ENCODE peak calls at places on chromosomes 3 and 15, in four cellular contexts. W is body of pancreas, S is OCI-LY7, A is H1. B is an unnamed sample. For H3K4me1, the result is how much of the 10 kb centered on the place peaks cover.

GRCh38 chr3:64908292-64908691 is 220.5 kb upstream of the ADAMTS9 start:
- DNase-seq in W (no peak), A (no peak), S (no peak), B (no peak)

GRCh38 chr15:69167218-69167842 is 6.9 kb downstream of the GLCE start:
- DNase-seq in A (no peak), W (no peak), S (no peak), B (no peak)

GRCh38 chr3:188817103-188817919 is 354.5 kb upstream of the TPRG1 start:
- DNase-seq in W (no peak), S (no peak), A (no peak), B (no peak)

GRCh38 chr3:102299125-102299877 is 135.5 kb upstream of the ZPLD1 start:
- DNase-seq in A (no peak), S (no peak), W (no peak), B (no peak)

GRCh38 chr15:78638658-78639314 is 2.2 kb downstream of the CHRNB4 start:
- DNase-seq in A (peak), W (peak), S (peak), B (no peak)

GRCh38 chr3:117063910-117064309 is 354.3 kb downstream of the TUSC7 start:
- DNase-seq in S (no peak), W (no peak), A (no peak), B (no peak)

GRCh38 chr15:79641841-79642240 is 209.7 kb downstream of the MINAR1 start:
- DNase-seq in A (no peak), S (no peak), W (no peak), B (no peak)

GRCh38 chr3:129608087-129608935 is 1.8 kb upstream of the PLXND1 start:
- DNase-seq in A (no peak), S (peak), W (no peak), B (no peak)

GRCh38 chr3:127377801-127378442 is 90.1 kb upstream of the PRR20G start:
- DNase-seq in W (no peak), S (no peak), A (no peak), B (no peak)

GRCh38 chr3:191376742-191377141 is 46.4 kb upstream of the UTS2B start:
- DNase-seq in A (no peak), S (no peak), W (no peak), B (peak)

GRCh38 chr3:8749316-8749715 is 15.7 kb downstream of the CAV3 start:
- DNase-seq in W (no peak), S (no peak), A (no peak), B (no peak)

GRCh38 chr15:100060276-100060926 is 281.4 kb downstream of the ADAMTS17 start:
- DNase-seq in A (no peak), W (peak), S (no peak), B (no peak)

GRCh38 chr3:117545484-117545883 is 835.9 kb downstream of the TUSC7 start:
- DNase-seq in W (no peak), S (no peak), A (no peak), B (no peak)

GRCh38 chr15:94414921-94415320 is 183.6 kb downstream of the MCTP2 start:
- DNase-seq in A (no peak), S (no peak), W (no peak), B (no peak)

GRCh38 chr3:150545419-150546225 is 674 bp downstream of the SERP1 start:
- DNase-seq in W (peak), S (peak), A (no peak), B (no peak)

GRCh38 chr15:65902373-65902772 is 33.1 kb downstream of the RAB11A start:
- DNase-seq in W (no peak), S (peak), A (peak), B (no peak)

GRCh38 chr15:47872869-47873301 is 155.6 kb downstream of the SEMA6D start:
- DNase-seq in W (no peak), A (no peak), S (no peak), B (no peak)

GRCh38 chr15:81888748-81889479 is 156.9 kb downstream of the MEX3B start:
- DNase-seq in A (no peak), S (no peak), W (no peak), B (no peak)

GRCh38 chr3:50620846-50621245 is 3.9 kb downstream of the MAPKAPK3 start:
- DNase-seq in W (no peak), S (no peak), A (no peak), B (no peak)

GRCh38 chr15:39183177-39183881 is 397.6 kb upstream of the THBS1 start:
- DNase-seq in A (no peak), S (no peak), W (no peak), B (no peak)

GRCh38 chr3:189967254-189967865 is 153.3 kb downstream of the P3H2 start:
- DNase-seq in S (peak), A (no peak), W (no peak), B (peak)

GRCh38 chr3:174120997-174121396 is 723.5 kb downstream of the NLGN1 start:
- DNase-seq in S (no peak), W (no peak), A (no peak), B (no peak)

GRCh38 chr3:64143399-64144130 is 81.7 kb downstream of the PRICKLE2 start:
- DNase-seq in A (no peak), S (no peak), W (no peak), B (no peak)

GRCh38 chr3:57659004-57659672 is 33.7 kb downstream of the DENND6A start:
- DNase-seq in W (no peak), A (no peak), S (no peak), B (no peak)

GRCh38 chr3:1987983-1988382 is 110.7 kb upstream of the CNTN4 start:
- DNase-seq in W (peak), S (no peak), A (no peak), B (no peak)

GRCh38 chr3:112561085-112561692 is 573 bp downstream of the ATG3 start:
- DNase-seq in A (no peak), S (peak), W (peak), B (peak)

GRCh38 chr3:57647292-57647940 is 45.5 kb downstream of the DENND6A start:
- DNase-seq in W (no peak), A (no peak), S (no peak), B (no peak)

GRCh38 chr3:113243846-113244245 is 32.5 kb downstream of the BOC start:
- DNase-seq in A (no peak), S (no peak), W (no peak), B (no peak)

GRCh38 chr3:192727032-192727847 is at the start of gene FGF12:
- DNase-seq in A (peak), S (no peak), W (peak), B (no peak)

GRCh38 chr3:57755368-57756021 is 614 bp upstream of the SLMAP start:
- DNase-seq in A (no peak), W (no peak), S (peak), B (no peak)

GRCh38 chr15:85657132-85657531 is 137.6 kb downstream of the KLHL25 start:
- DNase-seq in S (no peak), A (no peak), W (no peak), B (no peak)

GRCh38 chr3:51371943-51372557 is 13.0 kb upstream of the MANF start:
- DNase-seq in S (peak), A (no peak), W (peak), B (peak)

GRCh38 chr15:71780349-71780976 is 29.9 kb upstream of the NR2E3 start:
- DNase-seq in W (no peak), A (peak), S (peak), B (no peak)

GRCh38 chr15:69451951-69452701 is 492 bp upstream of the RPLP1 start:
- DNase-seq in W (no peak), S (peak), A (no peak), B (no peak)

GRCh38 chr3:170179444-170179843 is 2.1 kb downstream of the PHC3 start:
- DNase-seq in W (no peak), S (no peak), A (no peak), B (no peak)

GRCh38 chr3:128587391-128587790 is 63.2 kb downstream of the RPN1 start:
- DNase-seq in S (no peak), A (no peak), W (no peak), B (no peak)

GRCh38 chr3:40580494-40581091 is 55.8 kb downstream of the ZNF621 start:
- DNase-seq in S (peak), A (peak), W (peak), B (peak)

GRCh38 chr3:43034200-43034599 is 55.1 kb downstream of the GASK1A start:
- DNase-seq in S (no peak), A (no peak), W (no peak), B (no peak)

GRCh38 chr15:73597036-73597638 is 36.1 kb downstream of the NPTN start:
- DNase-seq in S (no peak), A (no peak), W (no peak), B (no peak)
- H3K4me1 ChIP-seq in S (under half), A (under half), W (half or more), B (under half)

GRCh38 chr3:195800240-195800639 is 11.5 kb downstream of the MUC4 start:
- DNase-seq in S (no peak), W (no peak), A (no peak), B (no peak)
- TF ChIP-seq CTCF in S (no peak), W (no peak), A (no peak), B (no peak)

GRCh38 chr15:98698792-98699191 is 50.5 kb downstream of the IGF1R start:
- DNase-seq in A (no peak), W (no peak), S (no peak), B (no peak)
- H3K4me1 ChIP-seq in A (under half), W (half or more), S (under half), B (under half)

GRCh38 chr15:76187151-76187550 is 124.1 kb downstream of the ETFA start:
- DNase-seq in A (no peak), S (no peak), W (no peak), B (no peak)

GRCh38 chr15:76183906-76184639 is 124.3 kb downstream of the TMEM266 start:
- DNase-seq in S (no peak), W (no peak), A (no peak), B (no peak)

GRCh38 chr15:76184640-76185020 is 124.8 kb downstream of the TMEM266 start:
- DNase-seq in A (no peak), S (no peak), W (no peak), B (no peak)

GRCh38 chr15:76189106-76189505 is 122.2 kb downstream of the ETFA start:
- DNase-seq in S (no peak), A (no peak), W (no peak), B (no peak)

DNA sequence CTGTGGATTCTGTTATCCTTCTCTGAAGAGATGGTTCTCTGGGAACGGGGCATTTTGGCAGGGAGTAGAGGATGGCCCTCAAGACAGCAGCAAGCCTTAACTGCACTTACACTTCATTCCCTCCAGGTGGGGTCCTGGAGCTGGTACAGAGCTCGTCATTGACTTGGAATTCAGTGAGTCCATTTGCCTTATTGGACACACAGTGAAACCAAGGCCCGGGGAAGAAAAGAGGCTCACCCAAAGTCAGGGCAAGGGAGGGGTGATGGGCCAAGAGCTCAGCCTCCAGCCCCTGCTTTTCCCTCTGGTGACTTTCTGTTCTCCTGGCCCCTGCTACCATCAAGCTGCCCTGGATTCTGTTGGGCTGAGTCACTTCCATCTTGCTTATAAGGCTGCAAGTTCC is 125.6 kb downstream of the ETFA start:
- DNase-seq in W (peak), S (peak), A (peak), B (peak)
- TF ChIP-seq CTCF in W (peak), S (peak), A (peak), B (no peak)

GRCh38 chr3:100645913-100646312 is 36.5 kb downstream of the ADGRG7 start:
- DNase-seq in A (no peak), W (no peak), S (no peak), B (no peak)
- H3K4me1 ChIP-seq in A (under half), W (under half), S (under half), B (under half)

DNA sequence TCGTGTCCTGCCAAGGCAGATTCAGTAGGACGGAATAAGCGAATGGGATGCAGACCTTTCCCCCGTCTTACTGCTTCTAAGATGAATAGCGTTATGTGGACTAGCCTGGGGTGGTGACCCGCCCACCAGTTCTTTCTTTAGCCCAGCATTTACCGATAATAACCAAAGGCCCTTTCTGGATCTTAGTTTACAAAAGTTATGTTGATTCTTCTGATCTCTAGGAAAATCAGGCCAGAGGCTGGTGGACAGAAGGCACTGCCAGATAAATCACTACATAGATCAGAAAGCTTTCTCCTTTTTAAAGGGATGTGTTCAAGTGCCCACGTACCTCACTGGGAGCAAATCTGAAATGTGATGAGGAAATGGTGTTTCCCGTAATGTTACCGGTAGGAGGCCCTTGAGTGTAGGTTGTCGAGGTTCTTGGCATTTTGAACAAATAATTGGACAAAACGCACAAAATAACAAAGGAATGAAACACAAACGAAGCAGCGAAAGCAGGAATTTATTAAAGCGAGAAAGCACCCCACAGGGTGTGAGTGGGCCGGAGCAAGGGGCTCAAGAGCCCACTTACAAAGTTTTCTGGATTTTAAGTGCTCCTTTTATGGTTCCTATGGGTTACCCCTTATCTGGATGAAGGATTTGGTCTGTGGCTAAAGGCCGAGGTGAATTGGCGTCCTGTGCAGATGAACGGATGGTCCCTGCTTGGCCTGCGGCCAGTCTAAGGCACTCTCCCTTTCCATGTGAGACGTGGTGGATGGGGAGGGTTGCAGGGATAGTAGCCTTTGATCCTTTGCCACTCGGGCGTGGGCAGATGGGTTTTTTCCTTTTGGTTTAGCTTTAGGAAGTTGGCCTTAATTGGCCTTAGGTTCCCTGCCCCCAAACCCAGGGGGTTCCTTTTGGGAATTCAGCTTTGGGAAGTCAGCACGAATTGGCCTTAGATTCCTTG is 977 bp downstream of the SNX1 start:
- DNase-seq in S (peak), A (no peak), W (no peak), B (no peak)
- TF ChIP-seq CTCF in S (peak), A (no peak), W (no peak), B (peak)

DNA sequence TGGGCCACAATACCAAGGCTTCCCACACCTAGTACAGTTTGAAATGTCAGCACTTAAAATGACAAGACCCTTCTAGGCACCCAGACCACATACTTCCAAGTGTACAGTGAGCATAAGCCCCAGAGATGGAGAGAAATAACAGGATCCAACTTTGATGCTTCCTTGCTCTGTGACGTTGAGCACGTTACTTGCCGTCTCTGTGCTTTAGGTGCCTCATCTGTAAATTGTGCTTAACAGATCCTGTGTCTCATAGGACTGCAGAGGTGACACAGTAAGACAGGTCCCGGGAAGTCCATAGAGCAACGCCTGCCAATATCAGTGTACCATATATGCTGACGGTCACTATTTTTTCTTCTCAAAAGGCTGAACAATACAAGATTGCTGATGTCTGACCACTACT is 59.1 kb downstream of the LRIG1 start:
- DNase-seq in W (no peak), A (no peak), S (no peak), B (no peak)
- H3K4me1 ChIP-seq in W (half or more), A (under half), S (under half), B (under half)

DNA sequence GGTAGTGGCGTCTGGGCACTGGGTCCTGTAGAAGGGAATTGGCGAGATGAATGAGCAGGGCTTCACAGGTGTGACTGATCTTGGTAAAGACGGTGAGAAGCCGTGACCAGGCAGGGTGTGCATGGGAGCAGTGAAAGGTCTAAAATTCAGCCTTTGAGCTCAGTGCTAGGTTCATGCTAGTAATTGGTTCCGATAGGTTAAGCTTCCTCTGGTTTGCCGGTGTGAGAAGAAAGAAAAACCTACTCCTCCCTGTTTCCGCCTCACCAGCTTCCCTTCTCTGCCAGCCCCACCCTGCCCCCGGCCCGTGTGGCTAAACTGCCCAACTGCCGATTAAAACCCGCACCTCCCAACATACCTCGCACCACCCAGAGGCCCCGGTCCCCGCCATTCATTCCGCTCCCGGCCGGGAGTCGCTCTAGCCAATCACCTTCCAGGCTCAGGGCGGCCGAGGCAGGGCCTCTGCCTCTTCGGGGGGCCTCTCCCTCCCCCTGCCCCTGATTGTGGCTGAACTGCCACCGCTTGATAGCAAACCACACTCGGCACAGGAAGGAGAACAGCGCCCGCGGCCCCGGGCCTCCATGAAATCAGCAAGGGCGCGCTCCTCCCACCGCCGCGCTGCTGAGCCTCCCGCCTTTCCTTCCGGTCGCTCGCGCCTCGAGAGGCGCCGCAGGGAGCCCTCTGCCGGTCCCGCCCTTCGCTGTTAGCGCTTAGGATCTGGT is 7.3 kb upstream of the NRROS start:
- DNase-seq in A (peak), S (peak), W (peak), B (no peak)
- TF ChIP-seq CTCF in A (no peak), S (peak), W (peak), B (no peak)

GRCh38 chr3:47912006-47912504 is 104.2 kb downstream of the MAP4 start:
- DNase-seq in W (no peak), S (no peak), A (no peak), B (no peak)

GRCh38 chr3:47908744-47909143 is 105.8 kb downstream of the DHX30 start:
- DNase-seq in A (no peak), W (no peak), S (no peak), B (no peak)

GRCh38 chr3:47909607-47910006 is 106.6 kb downstream of the MAP4 start:
- DNase-seq in A (no peak), W (no peak), S (no peak), B (no peak)

GRCh38 chr3:47910777-47911440 is 105.3 kb downstream of the MAP4 start:
- DNase-seq in A (peak), W (no peak), S (no peak), B (peak)

DNA sequence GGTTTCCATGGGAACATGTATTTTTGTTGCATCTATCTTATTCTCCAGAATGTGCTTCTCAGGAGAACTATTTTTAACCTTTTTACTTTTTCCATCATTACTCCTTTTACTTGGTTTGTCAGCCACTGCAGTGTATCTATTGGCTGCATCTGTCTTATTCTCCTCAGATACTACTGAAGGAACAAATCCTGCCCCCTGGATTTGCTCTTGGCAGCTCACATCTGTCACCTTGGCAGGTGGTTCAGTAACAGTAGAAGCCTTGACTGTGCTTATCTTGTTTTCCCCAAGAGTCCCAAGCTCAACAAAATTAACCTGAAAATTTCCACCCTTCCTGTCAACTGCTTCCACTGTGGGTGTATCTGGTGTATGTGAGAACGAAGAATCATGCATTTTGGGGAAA is 106.0 kb downstream of the MAP4 start:
- DNase-seq in A (no peak), W (no peak), S (no peak), B (no peak)
- H3K4me1 ChIP-seq in A (under half), W (under half), S (under half), B (under half)

B was measured in Panc1.